ENCODE peak calls at places on chromosome 1, in ten cellular contexts. K is cardiac fibroblast, E is OCI-LY7, L is cardiac muscle cell, T is fibroblast of lung, S is astrocyte of the spinal cord, I is colonic mucosa, N is GM10248, C is omental fat pad, X is lung. H is an unnamed sample.

GRCh38 chr1:53584446-53585102 is 125.4 kb downstream of the DMRTB1 start:
- DNase-seq in E (peak; percentile 18), I (no peak), T (no peak), C (no peak), K (no peak), S (no peak), L (no peak), X (no peak), N (no peak), H (no peak)

GRCh38 chr1:230368871-230369270 is 57.3 kb downstream of the PGBD5 start:
- DNase-seq in L (no peak), I (no peak), E (no peak), T (no peak), C (no peak), N (no peak), S (no peak), X (no peak), K (no peak), H (no peak)

GRCh38 chr1:228000836-228001563 is 5.8 kb upstream of the WNT3A start:
- DNase-seq in E (no peak), C (no peak), T (no peak), I (no peak), X (no peak), L (no peak), S (no peak), N (peak; percentile 8), K (no peak), H (no peak)

GRCh38 chr1:110475358-110476027 is 24.5 kb downstream of the PROK1 start:
- DNase-seq in C (no peak), I (no peak), S (no peak), X (no peak), N (no peak), L (no peak), E (no peak), K (no peak), T (no peak), H (no peak)

GRCh38 chr1:198686069-198686728 is 47.4 kb downstream of the PTPRC start:
- DNase-seq in I (no peak), X (no peak), T (peak; percentile 52), L (peak; percentile 64), N (no peak), E (peak; percentile 55), K (peak; percentile 71), S (peak; percentile 74), C (no peak), H (no peak)

GRCh38 chr1:97906567-97907228 is 14.1 kb downstream of the DPYD start:
- DNase-seq in S (peak; percentile 93), E (no peak), X (peak; percentile 50), T (peak; percentile 97), L (peak; percentile 94), K (peak; percentile 95), I (no peak), C (no peak), N (no peak), H (no peak)

GRCh38 chr1:172970186-172970585 is 80.6 kb downstream of the TNFSF18 start:
- DNase-seq in E (no peak), S (no peak), X (no peak), L (no peak), C (no peak), I (no peak), K (peak; percentile 81), T (peak; percentile 61), N (no peak), H (no peak)

GRCh38 chr1:55534565-55535091 is 319.5 kb upstream of the USP24 start:
- DNase-seq in N (no peak), K (no peak), L (no peak), X (no peak), C (no peak), S (no peak), T (no peak), I (no peak), E (no peak), H (no peak)

GRCh38 chr1:175192111-175192629 is 406 bp downstream of the KIAA0040 start:
- DNase-seq in X (peak; percentile 74), S (peak; percentile 14), K (peak; percentile 16), E (peak; percentile 60), T (no peak), N (peak; percentile 28), C (peak; percentile 42), L (no peak), I (peak; percentile 84), H (peak; percentile 56)

GRCh38 chr1:245546875-245547274 is 392.1 kb downstream of the KIF26B start:
- DNase-seq in I (no peak), L (no peak), E (no peak), K (no peak), N (no peak), S (no peak), C (no peak), X (no peak), T (no peak), H (no peak)

GRCh38 chr1:66623812-66624211 is 89.9 kb downstream of the SGIP1 start:
- DNase-seq in I (no peak), C (no peak), K (peak; percentile 84), T (peak; percentile 89), E (no peak), X (no peak), N (no peak), S (peak; percentile 72), L (peak; percentile 84), H (no peak)

GRCh38 chr1:240352769-240353168 is 259.2 kb downstream of the GREM2 start:
- DNase-seq in S (peak; percentile 68), L (peak; percentile 25), K (peak; percentile 74), E (no peak), N (no peak), I (no peak), T (peak; percentile 61), X (no peak), C (no peak), H (no peak)

GRCh38 chr1:21539933-21540332 is 30.7 kb downstream of the ALPL start:
- DNase-seq in K (no peak), N (no peak), C (no peak), X (no peak), L (no peak), T (peak; percentile 10), I (no peak), S (no peak), E (no peak), H (peak; percentile 24)

GRCh38 chr1:50271968-50272578 is 151.2 kb downstream of the DMRTA2 start:
- DNase-seq in S (no peak), E (peak; percentile 49), I (peak; percentile 49), N (peak; percentile 69), C (no peak), L (peak; percentile 10), K (peak; percentile 5), X (peak; percentile 32), T (no peak), H (peak; percentile 57)

GRCh38 chr1:168623003-168623828 is 46.8 kb downstream of the XCL1 start:
- DNase-seq in N (no peak), S (peak; percentile 86), E (no peak), C (no peak), L (peak; percentile 67), T (peak; percentile 97), K (peak; percentile 77), I (no peak), X (no peak), H (no peak)
- TF ChIP-seq CTCF in N (no peak), S (no peak), E (no peak), C (no peak), L (no peak), T (no peak), K (no peak), I (no peak), X (no peak), H (no peak)

GRCh38 chr1:91513160-91513559 is 12.5 kb downstream of the CDC7 start:
- DNase-seq in K (peak; percentile 60), I (no peak), S (peak; percentile 41), E (no peak), T (peak; percentile 17), X (no peak), C (no peak), N (no peak), L (peak; percentile 57), H (no peak)
- TF ChIP-seq CTCF in K (peak; percentile 38), I (peak; percentile 26), S (peak; percentile 32), E (peak; percentile 28), T (peak; percentile 15), X (no peak), C (no peak), N (no peak), L (peak; percentile 34), H (peak; percentile 40)

GRCh38 chr1:19495816-19496528 is 10.6 kb upstream of the CAPZB start:
- DNase-seq in K (no peak), X (no peak), E (no peak), C (no peak), I (no peak), L (peak; percentile 44), S (peak; percentile 62), T (peak; percentile 56), N (no peak), H (no peak)

GRCh38 chr1:19493547-19493946 is 8.2 kb upstream of the CAPZB start:
- DNase-seq in I (no peak), K (no peak), E (no peak), C (no peak), S (no peak), X (no peak), L (no peak), T (no peak), N (no peak), H (no peak)

GRCh38 chr1:19496529-19496877 is 11.2 kb upstream of the CAPZB start:
- DNase-seq in I (no peak), E (no peak), N (no peak), C (no peak), K (no peak), S (no peak), T (no peak), X (no peak), L (no peak), H (no peak)

GRCh38 chr1:19495000-19495656 is 9.8 kb upstream of the CAPZB start:
- DNase-seq in E (no peak), I (no peak), C (no peak), K (peak; percentile 55), L (peak; percentile 66), X (no peak), T (no peak), S (no peak), N (no peak), H (no peak)
- TF ChIP-seq CTCF in E (no peak), I (no peak), C (no peak), K (no peak), L (no peak), X (no peak), T (no peak), S (no peak), N (no peak), H (no peak)

DNA sequence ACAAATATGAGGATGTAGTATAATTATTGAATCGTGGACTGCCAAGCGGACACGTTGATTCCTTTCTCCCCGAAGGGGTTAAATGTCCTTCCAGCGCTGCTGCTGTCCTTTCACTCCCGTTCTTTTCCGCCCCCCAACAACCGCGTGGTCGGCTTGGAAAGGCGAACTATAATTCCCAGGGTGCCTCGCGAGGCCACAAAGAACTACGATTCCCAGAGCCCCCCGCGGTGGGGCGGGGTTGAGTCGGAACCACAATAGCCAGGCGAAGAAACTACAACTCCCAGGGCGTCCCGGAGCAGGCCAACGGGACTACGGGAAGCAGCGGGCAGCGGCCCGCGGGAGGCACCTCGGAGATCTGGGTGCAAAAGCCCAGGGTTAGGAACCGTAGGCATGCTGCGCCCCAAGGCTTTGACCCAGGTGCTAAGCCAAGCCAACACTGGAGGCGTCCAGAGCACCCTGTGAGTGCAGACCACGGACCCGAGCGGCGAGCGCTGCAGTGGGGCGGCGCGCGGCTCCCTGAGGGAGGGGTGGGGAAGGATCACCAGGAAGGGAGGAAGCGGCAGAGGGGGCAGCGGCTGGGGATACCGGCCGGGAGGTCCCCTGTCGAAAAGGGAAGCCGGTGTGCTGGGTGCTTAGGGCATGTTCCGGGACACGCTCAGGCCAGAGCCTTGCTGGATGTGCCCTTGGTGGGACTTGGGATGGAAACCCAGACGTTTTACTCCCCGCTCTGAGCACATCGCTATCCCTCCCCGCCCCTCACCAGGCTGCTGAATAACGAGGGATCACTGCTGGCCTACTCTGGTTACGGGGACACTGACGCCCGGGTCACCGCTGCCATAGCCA is at the start of gene LAMTOR2:
- DNase-seq in S (peak; percentile 97), K (peak; percentile 97), T (peak; percentile 93), E (peak; percentile 97), I (peak; percentile 99), C (peak; percentile 95), L (peak; percentile 97), N (peak; percentile 94), X (peak; percentile 99), H (peak; percentile 99)
- TF ChIP-seq CTCF in S (no peak), K (no peak), T (no peak), E (no peak), I (no peak), C (no peak), L (no peak), N (no peak), X (no peak), H (no peak)